ENCODE peak calls at places on chromosomes 5 and 9, in nine cellular contexts. I, M, B, N, X, H, Y, P and W are unnamed samples.

GRCh38 chr9:114355821-114356220 is 26.2 kb downstream of the ORM2 start:
- DNase-seq in I (no peak), M (no peak), B (peak), N (no peak), X (no peak), H (no peak), Y (no peak), P (no peak), W (peak)

GRCh38 chr9:17531642-17532254 is 47.1 kb upstream of the SH3GL2 start:
- DNase-seq in I (peak), M (peak), B (no peak), N (no peak), X (peak), H (peak), Y (peak), P (no peak), W (no peak)

GRCh38 chr5:78345485-78345884 is 14.9 kb upstream of the SCAMP1 start:
- DNase-seq in I (peak), M (no peak), B (no peak), N (no peak), X (peak), H (no peak), Y (no peak), P (no peak), W (no peak)

GRCh38 chr5:72243706-72244105 is 76.3 kb downstream of the MRPS27 start:
- DNase-seq in I (no peak), M (no peak), B (no peak), N (no peak), X (no peak), H (no peak), Y (no peak), P (no peak), W (no peak)

GRCh38 chr5:159094745-159095144 is 5.0 kb downstream of the EBF1 start:
- DNase-seq in I (peak), M (no peak), B (peak), N (no peak), X (no peak), H (peak), Y (peak), P (peak), W (no peak)

GRCh38 chr5:132952829-132953228 is 10.6 kb downstream of the AFF4 start:
- DNase-seq in I (no peak), M (no peak), B (no peak), N (no peak), X (no peak), H (no peak), Y (no peak), P (no peak), W (no peak)

GRCh38 chr9:70315389-70315788 is 56.6 kb downstream of the SMC5 start:
- DNase-seq in I (peak), M (no peak), B (no peak), N (no peak), X (peak), H (no peak), Y (no peak), P (no peak), W (no peak)

GRCh38 chr9:110538169-110538568 is 41.4 kb downstream of the SVEP1 start:
- DNase-seq in I (peak), M (no peak), B (no peak), N (no peak), X (peak), H (no peak), Y (no peak), P (no peak), W (no peak)

GRCh38 chr5:3905031-3905430 is 309.4 kb downstream of the IRX1 start:
- DNase-seq in I (no peak), M (no peak), B (no peak), N (no peak), X (no peak), H (no peak), Y (no peak), P (no peak), W (no peak)

GRCh38 chr9:82532504-82532903 is 530.4 kb downstream of the RASEF start:
- DNase-seq in I (peak), M (no peak), B (no peak), N (no peak), X (no peak), H (no peak), Y (no peak), P (no peak), W (no peak)
- TF ChIP-seq CTCF in I (no peak), M (peak), B (peak), N (no peak), X (no peak), H (no peak), Y (no peak), P (peak), W (peak)

DNA sequence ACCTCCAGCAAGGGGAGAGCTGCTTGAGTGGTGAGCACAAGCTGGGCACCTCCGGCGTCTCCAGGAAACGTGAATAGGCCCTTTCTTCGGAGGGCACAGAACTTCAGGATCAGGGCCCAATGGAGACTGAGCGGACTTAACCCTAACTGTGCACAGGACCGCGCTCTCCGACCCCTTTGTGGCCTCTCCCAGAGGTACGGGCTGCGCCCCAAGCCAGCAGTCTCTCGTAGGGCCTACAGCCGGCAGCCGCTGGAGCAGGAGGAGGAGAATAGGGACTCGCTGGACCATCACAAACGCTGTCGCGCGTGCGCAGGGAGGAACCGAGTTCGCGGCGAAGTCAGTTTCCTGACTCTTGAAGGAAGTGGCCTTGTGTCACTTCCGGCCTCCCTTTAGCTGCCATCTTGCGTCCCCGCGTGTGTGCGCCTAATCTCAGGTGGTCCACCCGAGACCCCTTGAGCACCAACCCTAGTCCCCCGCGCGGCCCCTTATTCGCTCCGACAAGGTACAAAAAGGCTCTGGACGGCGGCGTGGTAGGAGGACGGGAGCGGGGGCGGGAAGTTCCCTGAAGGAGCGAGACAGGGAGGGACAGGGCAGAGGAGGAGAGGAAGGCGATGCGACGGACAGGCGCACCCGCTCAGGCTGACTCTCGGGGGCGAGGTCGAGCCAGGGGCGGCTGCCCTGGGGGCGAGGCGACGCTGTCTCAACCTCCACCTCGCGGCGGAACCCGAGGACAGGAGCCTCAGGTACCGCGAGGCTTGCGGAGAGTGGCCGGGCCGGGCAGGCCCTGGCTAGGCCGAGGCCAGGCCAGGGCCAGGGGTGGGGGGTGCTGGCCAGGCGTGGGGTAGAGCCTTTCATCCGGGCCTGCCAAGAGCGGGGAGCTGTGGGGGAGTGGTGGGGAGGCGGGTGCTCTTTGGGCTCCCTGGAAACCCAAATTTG is at the start of gene BTF3:
- DNase-seq in I (peak), M (peak), B (peak), N (peak), X (peak), H (peak), Y (peak), P (peak), W (peak)
- TF ChIP-seq CTCF in I (no peak), M (no peak), B (no peak), N (no peak), X (no peak), H (no peak), Y (no peak), P (no peak), W (no peak)

GRCh38 chr9:105431413-105432246 is 16.2 kb upstream of the FSD1L start:
- DNase-seq in I (no peak), M (no peak), B (no peak), N (no peak), X (no peak), H (no peak), Y (no peak), P (no peak), W (no peak)

GRCh38 chr9:105426657-105427056 is 21.2 kb upstream of the FSD1L start:
- DNase-seq in I (no peak), M (no peak), B (no peak), N (no peak), X (no peak), H (no peak), Y (no peak), P (no peak), W (no peak)

GRCh38 chr9:105421864-105422263 is 26.0 kb upstream of the FSD1L start:
- DNase-seq in I (no peak), M (no peak), B (no peak), N (no peak), X (no peak), H (no peak), Y (no peak), P (no peak), W (no peak)

GRCh38 chr9:105421154-105421553 is 26.7 kb upstream of the FSD1L start:
- DNase-seq in I (no peak), M (no peak), B (no peak), N (no peak), X (no peak), H (no peak), Y (no peak), P (no peak), W (no peak)

GRCh38 chr9:105425817-105426433 is 21.9 kb upstream of the FSD1L start:
- DNase-seq in I (peak), M (no peak), B (no peak), N (no peak), X (no peak), H (peak), Y (no peak), P (no peak), W (no peak)
- TF ChIP-seq CTCF in I (peak), M (peak), B (peak), N (no peak), X (peak), H (no peak), Y (peak), P (peak), W (peak)

GRCh38 chr9:136972743-136973142 is 4.6 kb upstream of the PTGDS start:
- DNase-seq in I (no peak), M (no peak), B (no peak), N (no peak), X (no peak), H (no peak), Y (no peak), P (no peak), W (no peak)
- TF ChIP-seq CTCF in I (no peak), M (no peak), B (no peak), N (no peak), X (no peak), H (no peak), Y (no peak), P (no peak), W (no peak)

GRCh38 chr5:140117523-140117922 is 3.6 kb downstream of the PURA start:
- DNase-seq in I (no peak), M (no peak), B (no peak), N (no peak), X (no peak), H (no peak), Y (no peak), P (no peak), W (no peak)

GRCh38 chr5:140115186-140115500 is 1.2 kb downstream of the PURA start:
- DNase-seq in I (no peak), M (no peak), B (no peak), N (no peak), X (no peak), H (no peak), Y (no peak), P (no peak), W (no peak)

GRCh38 chr5:140114341-140115185 is 654 bp downstream of the PURA start:
- DNase-seq in I (peak), M (peak), B (peak), N (peak), X (peak), H (peak), Y (peak), P (peak), W (peak)

GRCh38 chr5:140116716-140117115 is 2.8 kb downstream of the PURA start:
- DNase-seq in I (no peak), M (no peak), B (no peak), N (no peak), X (no peak), H (no peak), Y (no peak), P (no peak), W (no peak)

DNA sequence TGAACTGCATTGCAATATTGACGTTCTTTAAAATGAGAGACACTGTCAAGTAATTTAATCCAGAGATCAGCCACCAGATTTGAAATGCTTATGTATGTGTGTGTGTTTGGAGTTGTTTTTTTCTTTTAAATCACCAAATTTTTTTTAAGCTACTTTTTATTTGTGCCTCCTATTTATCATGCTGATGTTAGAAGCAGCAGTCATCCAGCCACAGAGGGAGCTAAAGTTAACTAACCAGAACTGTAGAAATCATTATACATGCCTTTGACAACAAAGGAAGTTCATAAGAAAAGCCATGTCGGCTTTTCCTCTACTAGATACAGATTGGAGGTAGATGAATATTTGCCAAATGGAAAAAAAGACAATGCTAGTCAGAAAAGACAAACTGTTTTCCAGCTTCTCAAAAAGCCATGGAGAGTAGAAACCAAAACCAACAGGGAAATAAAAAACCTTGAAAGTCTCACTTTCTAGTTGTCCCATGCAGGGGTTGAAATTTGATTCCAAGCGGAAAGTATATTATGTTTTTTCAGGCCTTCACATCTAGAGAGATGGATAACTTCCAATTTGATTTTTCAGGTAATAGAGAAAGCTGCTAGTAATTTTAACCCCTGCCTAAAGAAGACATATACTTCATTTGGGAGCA is 4.5 kb downstream of the PURA start:
- DNase-seq in I (peak), M (no peak), B (no peak), N (no peak), X (no peak), H (no peak), Y (no peak), P (no peak), W (no peak)
- TF ChIP-seq CTCF in I (no peak), M (no peak), B (no peak), N (no peak), X (no peak), H (no peak), Y (peak), P (peak), W (peak)

GRCh38 chr9:16361118-16361517 is 509.4 kb downstream of the BNC2 start:
- DNase-seq in I (peak), M (no peak), B (no peak), N (no peak), X (no peak), H (no peak), Y (no peak), P (no peak), W (no peak)

GRCh38 chr9:16363073-16363781 is 507.2 kb downstream of the BNC2 start:
- DNase-seq in I (no peak), M (no peak), B (no peak), N (no peak), X (no peak), H (no peak), Y (no peak), P (no peak), W (no peak)

GRCh38 chr9:16360247-16360646 is 510.2 kb downstream of the BNC2 start:
- DNase-seq in I (no peak), M (no peak), B (no peak), N (no peak), X (no peak), H (no peak), Y (no peak), P (no peak), W (no peak)

GRCh38 chr9:16363916-16364315 is 506.6 kb downstream of the BNC2 start:
- DNase-seq in I (no peak), M (no peak), B (no peak), N (no peak), X (no peak), H (no peak), Y (no peak), P (no peak), W (no peak)

DNA sequence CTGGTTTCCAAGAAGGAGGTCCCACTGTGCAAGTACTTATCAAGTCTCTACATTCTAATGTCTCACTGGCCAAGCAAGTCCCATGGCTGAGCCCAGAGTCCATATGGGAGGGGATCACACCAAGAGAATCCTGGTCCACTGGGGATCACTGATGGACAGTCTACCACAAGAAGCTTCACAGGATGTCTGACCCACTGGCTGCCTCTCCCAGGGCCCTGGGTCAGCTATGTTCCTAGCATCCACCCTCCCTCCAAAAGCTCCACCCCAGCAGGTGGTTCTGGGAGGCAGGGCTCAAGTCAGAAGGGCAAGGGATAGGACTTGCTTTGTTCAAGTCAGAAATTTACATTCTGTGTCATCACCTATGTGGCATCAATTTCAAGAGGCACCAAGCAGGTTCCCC is 508.5 kb downstream of the BNC2 start:
- DNase-seq in I (no peak), M (no peak), B (no peak), N (no peak), X (no peak), H (no peak), Y (no peak), P (no peak), W (no peak)
- TF ChIP-seq CTCF in I (no peak), M (no peak), B (no peak), N (no peak), X (no peak), H (no peak), Y (no peak), P (no peak), W (no peak)

DNA sequence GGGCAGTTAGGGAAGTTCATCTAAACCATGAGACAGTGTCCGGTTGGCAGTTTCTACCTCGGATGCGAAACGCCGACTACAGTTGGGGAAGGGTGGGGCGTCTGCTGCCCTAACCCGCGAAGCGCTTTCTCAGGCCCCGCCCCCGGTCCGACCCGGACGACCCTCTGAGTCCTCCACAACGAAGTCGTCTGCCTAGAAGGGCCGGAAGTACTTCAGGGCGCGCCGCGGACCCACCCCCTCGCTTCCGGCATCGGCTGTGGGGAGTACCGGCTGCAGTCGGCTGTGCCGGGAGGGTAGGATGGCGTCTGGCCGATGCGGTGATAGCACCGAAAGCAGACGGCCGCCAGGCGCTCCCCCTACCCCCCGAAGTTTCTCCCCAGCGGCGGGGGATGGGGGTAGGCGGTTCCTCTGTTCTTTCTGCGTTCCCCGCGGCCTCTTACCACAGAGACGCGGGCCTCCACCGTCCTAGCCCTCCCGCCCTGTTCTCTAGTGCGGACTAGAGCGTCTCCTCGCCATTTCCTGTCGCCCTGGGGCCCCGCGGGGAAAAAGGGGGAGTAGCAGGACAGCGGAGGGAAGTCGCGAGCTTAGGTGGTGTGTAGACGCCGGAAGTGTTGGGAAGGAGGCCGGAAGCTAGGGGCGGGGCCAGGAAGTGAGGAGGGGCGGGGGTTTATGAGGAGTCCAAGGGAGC is at the start of gene TRIM41:
- DNase-seq in I (peak), M (peak), B (peak), N (peak), X (peak), H (peak), Y (peak), P (peak), W (peak)
- TF ChIP-seq CTCF in I (peak), M (peak), B (no peak), N (peak), X (no peak), H (peak), Y (no peak), P (peak), W (peak)